ENCODE peak calls at places on chromosomes 4 and X, in nine cellular contexts. U, B, H, A, W, J, D, C and S are unnamed samples.

GRCh38 chrX:73400136-73400748 is 46.6 kb upstream of the CDX4 start:
- DNase-seq in U (no peak), B (no peak), H (no peak), A (no peak), W (no peak), J (no peak), D (no peak), C (no peak), S (no peak)

GRCh38 chrX:68647156-68647957 is at the start of gene STARD8:
- DNase-seq in U (no peak), B (peak; percentile 57), H (peak; percentile 29), A (peak; percentile 33), W (peak; percentile 32), J (peak; percentile 53), D (peak; percentile 16), C (no peak), S (peak; percentile 63)

GRCh38 chr4:69323284-69323683 is 43.0 kb downstream of the UGT2B28 start:
- DNase-seq in U (no peak), B (no peak), H (no peak), A (no peak), W (no peak), J (no peak), D (no peak), C (no peak), S (no peak)

GRCh38 chr4:189177130-189177529 is 763.5 kb upstream of the FRG1 start:
- DNase-seq in U (no peak), B (no peak), H (no peak), A (no peak), W (peak; percentile 19), J (no peak), D (no peak), C (no peak), S (no peak)

GRCh38 chrX:53160297-53160983 is 64.6 kb downstream of the KDM5C start:
- DNase-seq in U (no peak), B (no peak), H (no peak), A (no peak), W (no peak), J (no peak), D (no peak), C (no peak), S (no peak)

GRCh38 chr4:5799406-5799805 is 88.4 kb downstream of the EVC start:
- DNase-seq in U (no peak), B (no peak), H (no peak), A (no peak), W (no peak), J (no peak), D (no peak), C (peak; percentile 52), S (no peak)

GRCh38 chrX:139287155-139287924 is 243.2 kb upstream of the F9 start:
- DNase-seq in U (no peak), B (no peak), H (no peak), A (no peak), W (no peak), J (no peak), D (no peak), C (no peak), S (no peak)

GRCh38 chrX:153913701-153914100 is 9.2 kb downstream of the AVPR2 start:
- DNase-seq in U (no peak), B (no peak), H (no peak), A (no peak), W (no peak), J (no peak), D (no peak), C (no peak), S (no peak)

GRCh38 chr4:153465583-153465921 is 608 bp upstream of the TMEM131L start:
- DNase-seq in U (no peak), B (peak; percentile 72), H (peak; percentile 64), A (peak; percentile 63), W (peak; percentile 16), J (peak; percentile 61), D (peak; percentile 62), C (no peak), S (peak; percentile 25)

GRCh38 chr4:153467897-153468262 is 1.7 kb downstream of the TMEM131L start:
- DNase-seq in U (no peak), B (no peak), H (peak; percentile 34), A (no peak), W (no peak), J (no peak), D (no peak), C (no peak), S (no peak)

GRCh38 chr4:153467154-153467896 is 1.2 kb downstream of the TMEM131L start:
- DNase-seq in U (peak; percentile 23), B (peak; percentile 75), H (peak; percentile 17), A (no peak), W (peak; percentile 39), J (peak; percentile 85), D (peak; percentile 26), C (no peak), S (peak; percentile 68)

GRCh38 chr4:153465922-153466636 is at the start of gene TMEM131L:
- DNase-seq in U (peak; percentile 63), B (peak; percentile 85), H (peak; percentile 65), A (peak; percentile 66), W (peak; percentile 21), J (peak; percentile 94), D (peak; percentile 68), C (no peak), S (peak; percentile 50)

DNA sequence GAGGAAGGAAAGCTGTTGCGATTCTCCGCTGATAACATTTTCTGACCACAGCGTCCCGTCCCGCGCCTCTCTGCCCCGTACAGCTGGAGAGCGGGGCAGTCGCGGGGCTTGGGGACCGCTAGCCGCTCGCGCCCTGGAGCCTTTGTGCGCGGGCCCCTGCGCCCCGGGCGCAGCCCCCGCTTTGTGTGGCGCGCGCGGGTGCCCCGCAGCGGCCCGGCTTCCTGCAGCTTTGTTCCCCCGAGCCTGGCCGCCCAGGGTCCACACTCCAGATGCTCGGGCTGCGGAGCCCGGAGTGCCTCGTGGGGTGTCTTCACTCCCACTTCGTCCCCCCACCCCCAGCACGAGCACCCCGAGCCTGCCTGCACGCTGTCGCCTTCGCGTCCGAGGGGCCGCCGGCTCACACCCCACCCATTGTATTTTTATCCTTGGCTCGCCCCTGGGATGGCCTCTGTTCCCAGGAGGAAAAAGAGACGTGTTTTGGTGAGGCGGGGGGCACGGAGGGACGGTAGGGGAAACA is 535 bp downstream of the TMEM131L start:
- DNase-seq in U (no peak), B (peak; percentile 54), H (no peak), A (no peak), W (no peak), J (no peak), D (no peak), C (no peak), S (no peak)
- TF ChIP-seq CTCF in U (no peak), B (no peak), H (no peak), A (no peak), W (no peak), J (no peak), D (no peak), C (no peak), S (no peak)

GRCh38 chrX:39016551-39016950 is 215.3 kb downstream of the MID1IP1 start:
- DNase-seq in U (no peak), B (no peak), H (no peak), A (no peak), W (no peak), J (no peak), D (no peak), C (no peak), S (peak; percentile 45)

GRCh38 chrX:39008554-39008953 is 207.3 kb downstream of the MID1IP1 start:
- DNase-seq in U (no peak), B (no peak), H (no peak), A (no peak), W (no peak), J (no peak), D (no peak), C (no peak), S (no peak)

GRCh38 chrX:39017062-39017461 is 215.8 kb downstream of the MID1IP1 start:
- DNase-seq in U (no peak), B (no peak), H (no peak), A (no peak), W (no peak), J (no peak), D (no peak), C (no peak), S (peak; percentile 55)

GRCh38 chrX:39011454-39012204 is 210.4 kb downstream of the MID1IP1 start:
- DNase-seq in U (no peak), B (no peak), H (peak; percentile 21), A (no peak), W (no peak), J (no peak), D (no peak), C (no peak), S (peak; percentile 45)

DNA sequence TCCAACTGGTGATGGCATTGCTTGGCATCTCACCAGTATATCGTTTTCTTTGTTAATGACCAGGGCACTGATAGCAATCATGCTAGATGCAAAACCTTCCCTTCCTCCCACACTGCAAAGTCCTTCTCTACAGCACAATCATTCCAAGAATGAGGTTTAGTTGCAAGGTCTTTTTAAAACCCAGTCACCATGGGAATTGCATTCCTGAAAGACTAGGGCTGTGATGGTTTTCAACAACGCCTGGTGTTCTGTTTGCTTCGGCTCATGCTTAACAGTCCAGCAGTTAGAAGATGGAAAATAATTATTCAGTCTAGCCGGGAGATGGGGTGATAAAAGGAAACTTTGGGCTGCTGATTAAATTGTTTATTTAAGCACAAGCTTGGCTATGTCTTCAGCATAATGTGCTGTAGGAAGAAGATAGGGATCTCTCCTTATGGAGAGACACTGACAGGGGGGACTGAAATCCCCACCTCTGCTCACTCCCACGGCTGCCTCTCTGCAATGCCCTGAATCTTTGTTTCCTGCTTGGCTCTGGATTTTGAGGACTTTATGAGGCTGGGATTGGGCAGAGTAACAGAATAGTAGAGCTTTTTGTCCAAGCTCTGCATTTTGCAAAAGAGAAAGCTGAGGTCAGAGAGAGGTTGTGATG is 211.4 kb downstream of the MID1IP1 start:
- DNase-seq in U (no peak), B (no peak), H (peak; percentile 11), A (no peak), W (no peak), J (no peak), D (no peak), C (no peak), S (no peak)
- TF ChIP-seq CTCF in U (no peak), B (no peak), H (no peak), A (no peak), W (no peak), J (no peak), D (no peak), C (no peak), S (no peak)

DNA sequence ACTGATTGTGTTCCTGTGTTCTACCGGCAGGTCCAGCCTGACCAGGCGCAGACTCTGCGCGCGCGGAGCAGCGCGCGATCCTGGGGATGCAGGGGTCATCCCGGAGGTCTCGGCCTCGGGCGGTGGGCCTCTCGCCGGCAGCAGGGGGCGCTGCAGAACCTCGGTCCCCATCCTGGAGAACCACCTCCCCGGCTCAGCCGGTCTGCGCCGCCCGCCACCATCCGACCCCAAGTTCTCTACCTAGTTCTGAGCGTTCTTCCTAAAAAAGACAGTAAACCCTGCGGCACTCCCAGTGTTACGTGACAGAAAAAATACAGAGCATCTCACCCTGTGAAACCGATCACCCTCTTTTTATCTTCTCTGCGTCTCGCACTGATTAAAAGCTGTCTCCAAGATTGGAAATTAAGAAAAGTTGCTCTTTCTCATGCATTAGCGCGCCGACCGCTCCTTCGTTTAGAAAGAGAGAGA is 1.6 kb downstream of the TRPC3 start:
- DNase-seq in U (peak; percentile 67), B (peak; percentile 88), H (peak; percentile 66), A (peak; percentile 42), W (peak; percentile 21), J (peak; percentile 77), D (peak; percentile 87), C (peak; percentile 84), S (peak; percentile 65)
- TF ChIP-seq CTCF in U (peak; percentile 81), B (peak; percentile 71), H (peak; percentile 70), A (peak; percentile 83), W (peak; percentile 73), J (peak; percentile 80), D (peak; percentile 55), C (peak; percentile 63), S (peak; percentile 62)

GRCh38 chrX:119288890-119289393 is 52.9 kb downstream of the PGRMC1 start:
- DNase-seq in U (no peak), B (no peak), H (no peak), A (no peak), W (no peak), J (peak; percentile 4), D (no peak), C (no peak), S (no peak)

DNA sequence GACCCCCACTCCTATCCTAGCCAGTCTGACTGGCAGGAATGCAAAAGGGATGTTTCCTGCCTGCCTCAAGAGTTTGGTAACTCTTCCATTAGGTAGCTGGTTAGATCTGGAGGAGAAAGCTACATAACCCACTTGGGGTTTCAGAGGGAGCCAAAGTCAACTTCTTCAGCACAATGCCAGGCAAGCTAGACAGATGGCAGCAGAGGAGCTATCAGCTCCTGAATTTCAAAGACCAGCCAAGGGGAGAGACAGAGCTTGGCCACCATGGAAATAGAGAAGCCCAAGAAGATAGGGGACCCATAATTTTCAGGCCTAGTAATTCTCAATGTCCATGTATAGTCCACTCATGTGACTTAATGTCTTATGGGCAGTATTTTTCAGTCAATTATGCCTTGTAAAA is 56.4 kb downstream of the PGRMC1 start:
- DNase-seq in U (no peak), B (no peak), H (no peak), A (no peak), W (no peak), J (no peak), D (no peak), C (no peak), S (no peak)
- TF ChIP-seq CTCF in U (no peak), B (no peak), H (no peak), A (no peak), W (peak; percentile 16), J (no peak), D (no peak), C (no peak), S (no peak)